ENCODE peak calls at places on chromosomes 2 and 18, in seven cellular contexts. One of them, this sample, is unnamed.

GRCh38 chr18:30694773-30695172 is 347.8 kb downstream of the DSC3 start:
- DNase-seq in erythroblast: no peak
- DNase-seq in PC-3: no peak
- DNase-seq in anterior cingulate cortex: no peak
- DNase-seq in HuH-7: no peak
- DNase-seq in NCI-H1105: no peak
- DNase-seq in KBM-7: no peak
- DNase-seq in this sample: no peak

GRCh38 chr18:54684786-54685185 is 93.7 kb downstream of the DYNAP start:
- DNase-seq in erythroblast: no peak
- DNase-seq in PC-3: no peak
- DNase-seq in anterior cingulate cortex: no peak
- DNase-seq in HuH-7: no peak
- DNase-seq in NCI-H1105: no peak
- DNase-seq in KBM-7: peak
- DNase-seq in this sample: peak

GRCh38 chr2:239908744-239909143 is 116.4 kb downstream of the NDUFA10 start:
- DNase-seq in erythroblast: no peak
- DNase-seq in PC-3: no peak
- DNase-seq in anterior cingulate cortex: no peak
- DNase-seq in HuH-7: no peak
- DNase-seq in NCI-H1105: no peak
- DNase-seq in KBM-7: no peak
- DNase-seq in this sample: no peak

GRCh38 chr18:56982756-56983155 is 164.1 kb upstream of the BOD1L2 start:
- DNase-seq in erythroblast: peak
- DNase-seq in PC-3: no peak
- DNase-seq in anterior cingulate cortex: no peak
- DNase-seq in HuH-7: no peak
- DNase-seq in NCI-H1105: no peak
- DNase-seq in KBM-7: peak
- DNase-seq in this sample: no peak

GRCh38 chr2:68238955-68239822 is 13.1 kb downstream of the PPP3R1 start:
- DNase-seq in erythroblast: no peak
- DNase-seq in PC-3: no peak
- DNase-seq in anterior cingulate cortex: no peak
- DNase-seq in HuH-7: no peak
- DNase-seq in NCI-H1105: no peak
- DNase-seq in KBM-7: no peak
- DNase-seq in this sample: no peak

GRCh38 chr2:68832161-68832869 is 38.9 kb downstream of the BMP10 start:
- DNase-seq in erythroblast: peak
- DNase-seq in PC-3: peak
- DNase-seq in anterior cingulate cortex: peak
- DNase-seq in HuH-7: no peak
- DNase-seq in NCI-H1105: no peak
- DNase-seq in KBM-7: peak
- DNase-seq in this sample: peak

GRCh38 chr2:23009545-23010149 is 375.3 kb upstream of the KLHL29 start:
- DNase-seq in erythroblast: no peak
- DNase-seq in PC-3: no peak
- DNase-seq in anterior cingulate cortex: peak
- DNase-seq in HuH-7: no peak
- DNase-seq in NCI-H1105: no peak
- DNase-seq in KBM-7: no peak
- DNase-seq in this sample: no peak

GRCh38 chr18:11849845-11850747 is 1.1 kb upstream of the CHMP1B start:
- DNase-seq in erythroblast: peak
- DNase-seq in PC-3: peak
- DNase-seq in anterior cingulate cortex: peak
- DNase-seq in HuH-7: peak
- DNase-seq in NCI-H1105: no peak
- DNase-seq in KBM-7: peak
- DNase-seq in this sample: peak

GRCh38 chr2:42770288-42771131 is 6.6 kb upstream of the OXER1 start:
- DNase-seq in erythroblast: peak
- DNase-seq in PC-3: peak
- DNase-seq in anterior cingulate cortex: no peak
- DNase-seq in HuH-7: peak
- DNase-seq in NCI-H1105: no peak
- DNase-seq in KBM-7: peak
- DNase-seq in this sample: peak

GRCh38 chr2:11921030-11921583 is 174.7 kb downstream of the LPIN1 start:
- DNase-seq in erythroblast: no peak
- DNase-seq in PC-3: no peak
- DNase-seq in anterior cingulate cortex: no peak
- DNase-seq in HuH-7: no peak
- DNase-seq in NCI-H1105: no peak
- DNase-seq in KBM-7: no peak
- DNase-seq in this sample: no peak

GRCh38 chr2:86673976-86674670 is 46.0 kb upstream of the RMND5A start:
- DNase-seq in erythroblast: no peak
- DNase-seq in PC-3: no peak
- DNase-seq in anterior cingulate cortex: no peak
- DNase-seq in HuH-7: no peak
- DNase-seq in NCI-H1105: no peak
- DNase-seq in KBM-7: no peak
- DNase-seq in this sample: no peak

GRCh38 chr18:79496237-79496977 is 100.7 kb downstream of the NFATC1 start:
- DNase-seq in erythroblast: no peak
- DNase-seq in PC-3: no peak
- DNase-seq in anterior cingulate cortex: no peak
- DNase-seq in HuH-7: no peak
- DNase-seq in NCI-H1105: no peak
- DNase-seq in KBM-7: no peak
- DNase-seq in this sample: no peak

GRCh38 chr2:88545118-88545517 is 82.1 kb downstream of the EIF2AK3 start:
- DNase-seq in erythroblast: peak
- DNase-seq in PC-3: peak
- DNase-seq in anterior cingulate cortex: no peak
- DNase-seq in HuH-7: peak
- DNase-seq in NCI-H1105: no peak
- DNase-seq in KBM-7: peak
- DNase-seq in this sample: peak

GRCh38 chr2:106030287-106031268 is 163.5 kb downstream of the UXS1 start:
- DNase-seq in erythroblast: no peak
- DNase-seq in PC-3: peak
- DNase-seq in anterior cingulate cortex: peak
- DNase-seq in HuH-7: peak
- DNase-seq in NCI-H1105: no peak
- DNase-seq in KBM-7: no peak
- DNase-seq in this sample: no peak

GRCh38 chr2:173664520-173664919 is 300.7 kb downstream of the SP3 start:
- DNase-seq in erythroblast: no peak
- DNase-seq in PC-3: no peak
- DNase-seq in anterior cingulate cortex: no peak
- DNase-seq in HuH-7: no peak
- DNase-seq in NCI-H1105: no peak
- DNase-seq in KBM-7: no peak
- DNase-seq in this sample: no peak

GRCh38 chr2:20599001-20599600 is 51.8 kb downstream of the HS1BP3 start:
- DNase-seq in erythroblast: no peak
- DNase-seq in PC-3: no peak
- DNase-seq in anterior cingulate cortex: peak
- DNase-seq in HuH-7: no peak
- DNase-seq in NCI-H1105: no peak
- DNase-seq in KBM-7: no peak
- DNase-seq in this sample: no peak

GRCh38 chr2:238462782-238463396 is 36.2 kb downstream of the ASB1 start:
- DNase-seq in erythroblast: peak
- DNase-seq in PC-3: peak
- DNase-seq in anterior cingulate cortex: no peak
- DNase-seq in HuH-7: peak
- DNase-seq in NCI-H1105: peak
- DNase-seq in KBM-7: peak
- DNase-seq in this sample: peak

GRCh38 chr2:100813527-100813926 is 6.4 kb upstream of the NPAS2 start:
- DNase-seq in erythroblast: no peak
- DNase-seq in PC-3: no peak
- DNase-seq in anterior cingulate cortex: no peak
- DNase-seq in HuH-7: no peak
- DNase-seq in NCI-H1105: no peak
- DNase-seq in KBM-7: no peak
- DNase-seq in this sample: no peak

GRCh38 chr2:186714611-186715010 is 20.8 kb downstream of the FAM171B start:
- DNase-seq in erythroblast: no peak
- DNase-seq in PC-3: no peak
- DNase-seq in anterior cingulate cortex: no peak
- DNase-seq in HuH-7: no peak
- DNase-seq in NCI-H1105: peak
- DNase-seq in KBM-7: no peak
- DNase-seq in this sample: no peak

GRCh38 chr2:10629819-10630532 is 59.8 kb downstream of the NOL10 start:
- DNase-seq in erythroblast: no peak
- DNase-seq in PC-3: no peak
- DNase-seq in anterior cingulate cortex: no peak
- DNase-seq in HuH-7: no peak
- DNase-seq in NCI-H1105: no peak
- DNase-seq in KBM-7: no peak
- DNase-seq in this sample: no peak

GRCh38 chr2:71477231-71477681 is 23.9 kb downstream of the DYSF start:
- DNase-seq in erythroblast: no peak
- DNase-seq in PC-3: peak
- DNase-seq in anterior cingulate cortex: no peak
- DNase-seq in HuH-7: peak
- DNase-seq in NCI-H1105: no peak
- DNase-seq in KBM-7: no peak
- DNase-seq in this sample: no peak

GRCh38 chr2:237424544-237424943 is 10.6 kb upstream of the COL6A3 start:
- DNase-seq in erythroblast: no peak
- DNase-seq in PC-3: no peak
- DNase-seq in anterior cingulate cortex: no peak
- DNase-seq in HuH-7: no peak
- DNase-seq in NCI-H1105: no peak
- DNase-seq in KBM-7: no peak
- DNase-seq in this sample: no peak

This sample was measured in K562.